ENCODE peak calls at places on chromosomes 12 and 14, in eight cellular contexts. O is GM12865; F is pancreas; P is CD8-positive, alpha-beta memory T cell; X is stimulated activated CD8-positive, alpha-beta memory T cell treated with anti-CD3 and anti-CD28 coated beads, Interleukin-4, amount 100 ng/mL, for 1 hour; I is NCI-H1092 treated with DMSO at 0.1 percent for 48 hours; Z is endothelial cell; V is activated T-cell treated with anti-CD3 and anti-CD28 coated beads, Interleukin-2, amount 50 U/mL, for 72 hours. C is an unnamed sample.

GRCh38 chr14:75303415-75303814 is 24.8 kb downstream of the FOS start:
- DNase-seq in O (peak; percentile 78), F (peak; percentile 51), P (no peak), X (no peak), I (peak; percentile 65), Z (peak; percentile 51), V (peak; percentile 52), C (peak; percentile 31)

GRCh38 chr12:1606021-1606622 is 11.7 kb upstream of the FBXL14 start:
- DNase-seq in O (peak; percentile 94), F (peak; percentile 94), P (no peak), X (peak; percentile 27), I (peak; percentile 70), Z (no peak), V (peak; percentile 79), C (no peak)

GRCh38 chr12:26678697-26679660 is 154.0 kb downstream of the ITPR2 start:
- DNase-seq in O (no peak), F (no peak), P (no peak), X (no peak), I (no peak), Z (no peak), V (no peak), C (no peak)

GRCh38 chr12:11508699-11509098 is 113.3 kb upstream of the PRB2 start:
- DNase-seq in O (no peak), F (no peak), P (no peak), X (no peak), I (no peak), Z (no peak), V (no peak), C (no peak)

GRCh38 chr14:87368751-87369150 is 624.2 kb downstream of the GALC start:
- DNase-seq in O (no peak), F (no peak), P (no peak), X (no peak), I (no peak), Z (no peak), V (no peak), C (no peak)

GRCh38 chr12:48183091-48183875 is at the start of gene CCDC184:
- DNase-seq in O (peak; percentile 81), F (peak; percentile 39), P (peak; percentile 57), X (peak; percentile 53), I (peak; percentile 88), Z (peak; percentile 58), V (peak; percentile 77), C (peak; percentile 65)

GRCh38 chr14:104317975-104318557 is 179.7 kb downstream of the KIF26A start:
- DNase-seq in O (no peak), F (no peak), P (no peak), X (no peak), I (no peak), Z (peak; percentile 1), V (no peak), C (no peak)

GRCh38 chr12:66190519-66191406 is 1.7 kb downstream of the IRAK3 start:
- DNase-seq in O (no peak), F (no peak), P (no peak), X (no peak), I (peak; percentile 76), Z (no peak), V (no peak), C (no peak)

GRCh38 chr14:73567365-73567764 is 1.6 kb upstream of the ACOT2 start:
- DNase-seq in O (no peak), F (no peak), P (no peak), X (no peak), I (no peak), Z (no peak), V (no peak), C (no peak)

GRCh38 chr14:88454886-88455285 is 69.4 kb downstream of the SPATA7 start:
- DNase-seq in O (no peak), F (no peak), P (no peak), X (no peak), I (no peak), Z (no peak), V (no peak), C (no peak)

GRCh38 chr12:26520869-26521268 is 312.1 kb downstream of the ITPR2 start:
- DNase-seq in O (peak; percentile 30), F (no peak), P (no peak), X (no peak), I (no peak), Z (no peak), V (no peak), C (no peak)

GRCh38 chr12:115511971-115512370 is 765.5 kb downstream of the MED13L start:
- DNase-seq in O (no peak), F (no peak), P (no peak), X (no peak), I (no peak), Z (no peak), V (no peak), C (no peak)

GRCh38 chr14:75249958-75250336 is 28.7 kb upstream of the FOS start:
- DNase-seq in O (peak; percentile 40), F (no peak), P (no peak), X (no peak), I (no peak), Z (no peak), V (no peak), C (no peak)

GRCh38 chr14:74908861-74909341 is 14.2 kb downstream of the RPS6KL1 start:
- DNase-seq in O (no peak), F (no peak), P (no peak), X (no peak), I (no peak), Z (no peak), V (no peak), C (no peak)

GRCh38 chr12:5428332-5429221 is 3.3 kb upstream of the NTF3 start:
- DNase-seq in O (no peak), F (no peak), P (no peak), X (no peak), I (peak; percentile 42), Z (peak; percentile 41), V (no peak), C (no peak)

GRCh38 chr12:107418976-107419375 is 266.6 kb upstream of the PWP1 start:
- DNase-seq in O (no peak), F (no peak), P (no peak), X (no peak), I (no peak), Z (no peak), V (no peak), C (no peak)

GRCh38 chr12:131752457-131752856 is 41.6 kb downstream of the SFSWAP start:
- DNase-seq in O (no peak), F (no peak), P (no peak), X (no peak), I (no peak), Z (no peak), V (no peak), C (no peak)

GRCh38 chr14:104723651-104724406 is at the start of gene ADSS1:
- DNase-seq in O (peak; percentile 62), F (peak; percentile 80), P (peak; percentile 59), X (peak; percentile 21), I (peak; percentile 46), Z (peak; percentile 67), V (peak; percentile 69), C (peak; percentile 94)

GRCh38 chr12:68423175-68423574 is 91.0 kb upstream of the MDM1 start:
- DNase-seq in O (no peak), F (no peak), P (no peak), X (no peak), I (no peak), Z (no peak), V (no peak), C (no peak)

GRCh38 chr12:112122823-112123690 is 2.3 kb upstream of the TRAFD1 start:
- DNase-seq in O (no peak), F (no peak), P (no peak), X (no peak), I (no peak), Z (no peak), V (no peak), C (no peak)

GRCh38 chr12:13153180-13153579 is 43.3 kb upstream of the EMP1 start:
- DNase-seq in O (no peak), F (no peak), P (no peak), X (no peak), I (no peak), Z (no peak), V (no peak), C (no peak)

GRCh38 chr12:105705765-105706164 is 375.3 kb downstream of the C12orf75 start:
- DNase-seq in O (peak; percentile 46), F (no peak), P (no peak), X (no peak), I (peak; percentile 33), Z (peak; percentile 56), V (no peak), C (no peak)

GRCh38 chr12:21438643-21439042 is 1.2 kb downstream of the PYROXD1 start:
- DNase-seq in O (no peak), F (no peak), P (no peak), X (no peak), I (no peak), Z (no peak), V (no peak), C (no peak)

GRCh38 chr12:56993346-56993745 is 13.0 kb downstream of the ZBTB39 start:
- DNase-seq in O (no peak), F (no peak), P (no peak), X (no peak), I (no peak), Z (no peak), V (no peak), C (no peak)

GRCh38 chr12:99004799-99005474 is 359.8 kb downstream of the APAF1 start:
- DNase-seq in O (no peak), F (no peak), P (no peak), X (no peak), I (no peak), Z (no peak), V (no peak), C (no peak)

GRCh38 chr12:67318786-67319185 is 49.6 kb downstream of the CAND1 start:
- DNase-seq in O (no peak), F (no peak), P (no peak), X (no peak), I (no peak), Z (no peak), V (no peak), C (no peak)

GRCh38 chr14:37081220-37081619 is 91.2 kb downstream of the SLC25A21 start:
- DNase-seq in O (no peak), F (no peak), P (no peak), X (no peak), I (no peak), Z (no peak), V (no peak), C (no peak)

GRCh38 chr12:8698132-8698829 is 490 bp downstream of the RIMKLB start:
- DNase-seq in O (peak; percentile 59), F (peak; percentile 56), P (peak; percentile 31), X (no peak), I (peak; percentile 35), Z (peak; percentile 59), V (peak; percentile 57), C (peak; percentile 41)

GRCh38 chr12:110270125-110270962 is 10.7 kb upstream of the ATP2A2 start:
- DNase-seq in O (no peak), F (no peak), P (no peak), X (no peak), I (peak; percentile 64), Z (no peak), V (no peak), C (no peak)

GRCh38 chr12:24409868-24410267 is 460.4 kb upstream of the SOX5 start:
- DNase-seq in O (no peak), F (no peak), P (no peak), X (no peak), I (no peak), Z (no peak), V (no peak), C (no peak)

GRCh38 chr12:74538491-74539258 is 1.0 kb downstream of the ATXN7L3B start:
- DNase-seq in O (peak; percentile 63), F (no peak), P (no peak), X (no peak), I (no peak), Z (no peak), V (peak; percentile 29), C (no peak)

C was measured in GM12892.